ENCODE peak calls at places on chromosomes 4 and X, in six cellular contexts. N is ovary, C is upper lobe of right lung, E is AG04450, Y is left ventricle myocardium inferior, M is dorsolateral prefrontal cortex. U is an unnamed sample. For H3K27me3, the result is how much of the 10 kb centered on the place peaks cover.

GRCh38 chrX:153342762-153343558 is 9.0 kb downstream of the ZNF275 start:
- DNase-seq in N (no peak), C (no peak), E (no peak), Y (no peak), M (no peak), U (no peak)

GRCh38 chrX:10512258-10512657 is 108.1 kb downstream of the MID1 start:
- DNase-seq in N (no peak), C (no peak), E (no peak), Y (no peak), M (no peak), U (no peak)

GRCh38 chrX:124113799-124114600 is 152.5 kb downstream of the STAG2 start:
- DNase-seq in N (no peak), C (no peak), E (no peak), Y (no peak), M (no peak), U (no peak)

GRCh38 chr4:127309360-127310095 is 323.2 kb upstream of the INTU start:
- DNase-seq in N (no peak), C (no peak), E (no peak), Y (no peak), M (no peak), U (no peak)

GRCh38 chrX:74242050-74242449 is 61.9 kb upstream of the ZCCHC13 start:
- DNase-seq in N (no peak), C (no peak), E (peak), Y (no peak), M (no peak), U (no peak)

GRCh38 chr4:157004279-157005161 is 32.9 kb upstream of the PDGFC start:
- DNase-seq in N (no peak), C (no peak), E (no peak), Y (no peak), M (no peak), U (no peak)

GRCh38 chr4:121375262-121375661 is 5.6 kb downstream of the QRFPR start:
- DNase-seq in N (no peak), C (no peak), E (no peak), Y (no peak), M (no peak), U (no peak)

GRCh38 chrX:69019073-69019890 is 146.0 kb downstream of the PJA1 start:
- DNase-seq in N (no peak), C (no peak), E (no peak), Y (no peak), M (no peak), U (no peak)

GRCh38 chr4:89823416-89823815 is 13.5 kb downstream of the SNCA start:
- DNase-seq in N (no peak), C (no peak), E (no peak), Y (no peak), M (no peak), U (no peak)

GRCh38 chr4:98939892-98940298 is 11.0 kb upstream of the EIF4E start:
- DNase-seq in N (no peak), C (no peak), E (peak), Y (no peak), M (no peak), U (no peak)

GRCh38 chr4:63784822-63785221 is 624.4 kb downstream of the TECRL start:
- DNase-seq in N (no peak), C (no peak), E (no peak), Y (no peak), M (no peak), U (no peak)

GRCh38 chr4:40525811-40526598 is 103.7 kb downstream of the RBM47 start:
- DNase-seq in N (peak), C (no peak), E (peak), Y (no peak), M (no peak), U (no peak)

GRCh38 chrX:20594985-20595384 is 328.3 kb upstream of the RPS6KA3 start:
- DNase-seq in N (no peak), C (no peak), E (no peak), Y (no peak), M (no peak), U (no peak)

GRCh38 chrX:126137899-126138298 is 28.2 kb downstream of the DCAF12L2 start:
- DNase-seq in N (no peak), C (no peak), E (no peak), Y (no peak), M (no peak), U (no peak)

GRCh38 chrX:121151293-121151692 is 103.9 kb downstream of the GLUD2 start:
- DNase-seq in N (no peak), C (no peak), E (no peak), Y (no peak), M (no peak), U (no peak)

GRCh38 chrX:151724563-151725337 is 8.9 kb downstream of the FATE1 start:
- DNase-seq in N (no peak), C (no peak), E (no peak), Y (no peak), M (peak), U (no peak)
- H3K27me3 ChIP-seq in N (under half), C (under half), E (under half), Y (under half), M (under half), U (under half)

DNA sequence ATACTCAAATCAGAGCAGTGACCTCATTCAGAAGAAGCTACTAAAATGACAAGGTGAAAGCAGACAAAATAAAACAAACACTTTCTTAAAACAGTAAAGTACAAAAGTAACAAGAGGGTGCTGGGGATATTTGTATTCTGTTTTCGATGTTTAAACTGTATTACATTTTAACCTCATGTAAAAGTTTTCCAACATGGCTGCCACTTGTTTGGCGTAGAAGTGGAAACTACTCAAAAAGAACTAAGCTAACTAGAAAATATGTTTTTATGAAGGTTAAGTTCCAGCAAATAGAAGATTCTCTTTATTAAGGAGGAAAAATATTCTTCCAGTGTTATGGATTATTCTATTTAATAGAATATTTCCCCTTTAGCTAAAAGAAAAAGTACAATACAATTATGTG is 155.0 kb downstream of the FBXW7 start:
- DNase-seq in N (no peak), C (no peak), E (no peak), Y (no peak), M (no peak), U (no peak)
- TF ChIP-seq CTCF in N (no peak), C (no peak), E (no peak), Y (no peak), M (no peak), U (no peak)

GRCh38 chr4:2583517-2583916 is 47.1 kb downstream of the FAM193A start:
- DNase-seq in N (no peak), C (no peak), E (no peak), Y (no peak), M (no peak), U (no peak)
- H3K27ac ChIP-seq in N (no peak), C (peak), E (peak), Y (no peak), M (peak), U (no peak)

GRCh38 chr4:16450031-16450430 is 223.8 kb upstream of the TAPT1 start:
- DNase-seq in N (no peak), C (no peak), E (no peak), Y (no peak), M (no peak), U (no peak)

GRCh38 chr4:16449381-16449780 is 223.1 kb upstream of the TAPT1 start:
- DNase-seq in N (no peak), C (no peak), E (no peak), Y (no peak), M (no peak), U (no peak)

GRCh38 chr4:16448240-16448639 is 222.0 kb upstream of the TAPT1 start:
- DNase-seq in N (no peak), C (no peak), E (no peak), Y (no peak), M (no peak), U (no peak)

DNA sequence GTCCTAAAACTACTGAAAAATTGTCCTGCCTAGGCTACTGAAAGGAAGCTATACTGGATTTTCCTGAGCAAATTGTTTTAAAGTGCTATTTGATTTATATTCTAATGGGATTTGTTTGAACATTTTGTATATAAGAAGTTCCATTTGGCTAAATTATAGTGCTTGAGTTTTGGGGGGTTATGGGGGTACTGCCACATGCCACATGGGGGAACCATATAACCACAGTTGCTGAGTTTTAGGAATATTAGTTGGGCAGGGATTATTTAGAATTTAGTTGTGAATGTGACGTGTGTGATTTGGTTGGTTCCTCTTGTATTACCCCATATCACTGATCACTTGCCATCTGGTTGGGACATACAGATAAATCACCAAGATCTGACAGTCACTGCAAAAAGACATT is 224.5 kb upstream of the TAPT1 start:
- DNase-seq in N (no peak), C (no peak), E (no peak), Y (no peak), M (no peak), U (no peak)
- H3K27me3 ChIP-seq in N (under half), C (under half), E (under half), Y (under half), M (under half), U (under half)

U was measured in CD4-positive, alpha-beta T cell.